ENCODE peak calls at places on chromosomes 13 and 19, in five cellular contexts. U is testis, P is aorta, O is hepatocyte, L is neuronal stem cell. Q is an unnamed sample. For H3K36me3, the result is how much of the 10 kb centered on the place peaks cover.

GRCh38 chr19:39237200-39238184 is 7.3 kb downstream of the IFNL3 start:
- DNase-seq in O (peak), U (no peak), P (no peak), L (no peak), Q (no peak)

GRCh38 chr19:19366691-19367396 is 38.6 kb upstream of the GATAD2A start:
- DNase-seq in L (peak), P (peak), O (peak), U (peak), Q (peak)

GRCh38 chr19:33241530-33242101 is 16.0 kb upstream of the SLC7A10 start:
- DNase-seq in L (no peak), U (no peak), O (peak), P (peak), Q (peak)

GRCh38 chr13:46124531-46124966 is 19.7 kb upstream of the CPB2 start:
- DNase-seq in O (no peak), U (no peak), P (peak), L (no peak), Q (no peak)

GRCh38 chr19:50835785-50836542 is 2.6 kb upstream of the KLK15 start:
- DNase-seq in P (peak), U (peak), O (peak), L (peak), Q (peak)

GRCh38 chr13:40470665-40471064 is 195.8 kb downstream of the FOXO1 start:
- DNase-seq in O (no peak), L (no peak), U (no peak), P (no peak), Q (no peak)

GRCh38 chr13:30196025-30196424 is 111.3 kb downstream of the KATNAL1 start:
- DNase-seq in L (peak), O (no peak), P (no peak), U (no peak), Q (no peak)

GRCh38 chr19:29841559-29842367 is 30.0 kb downstream of the CCNE1 start:
- DNase-seq in P (no peak), O (peak), L (peak), U (no peak), Q (no peak)

GRCh38 chr19:17718988-17719711 is at the start of gene MAP1S:
- DNase-seq in U (peak), P (peak), L (peak), O (peak), Q (peak)

GRCh38 chr19:19937403-19937802 is 36.7 kb downstream of the ZNF93 start:
- DNase-seq in U (no peak), O (no peak), L (no peak), P (no peak), Q (no peak)

GRCh38 chr13:30739646-30740642 is 4.6 kb downstream of the ALOX5AP start:
- DNase-seq in U (no peak), O (no peak), L (no peak), P (no peak), Q (peak)

GRCh38 chr13:52195052-52195837 is 35.8 kb upstream of the NEK3 start:
- DNase-seq in L (no peak), U (peak), O (peak), P (peak), Q (peak)

GRCh38 chr19:3284759-3285646 is 60.5 kb downstream of the CELF5 start:
- DNase-seq in O (peak), L (peak), U (peak), P (no peak), Q (peak)

GRCh38 chr13:65445340-65445739 is 1784.8 kb downstream of the PCDH9 start:
- DNase-seq in O (no peak), P (no peak), L (no peak), U (no peak), Q (no peak)

GRCh38 chr19:37817180-37817911 is 38.0 kb upstream of the ZNF573 start:
- DNase-seq in U (peak), O (peak), L (peak), P (peak), Q (peak)

GRCh38 chr19:46890423-46891170 is 29.8 kb downstream of the ARHGAP35 start:
- DNase-seq in P (no peak), O (peak), U (no peak), L (no peak), Q (peak)

GRCh38 chr19:33804021-33804799 is 7.5 kb downstream of the KCTD15 start:
- DNase-seq in L (no peak), U (peak), P (peak), O (peak), Q (peak)

GRCh38 chr19:11530432-11530831 is 1.5 kb upstream of the ECSIT start:
- DNase-seq in U (peak), P (peak), L (no peak), O (peak), Q (peak)

GRCh38 chr13:71320452-71320851 is 546.6 kb downstream of the DACH1 start:
- DNase-seq in O (peak), L (no peak), U (no peak), P (no peak), Q (no peak)

GRCh38 chr13:59950201-59950730 is 213.5 kb downstream of the DIAPH3 start:
- DNase-seq in O (no peak), L (no peak), P (no peak), U (no peak), Q (no peak)

GRCh38 chr13:52884429-52884828 is 36.0 kb upstream of the PCDH8 start:
- DNase-seq in L (no peak), U (no peak), P (no peak), O (no peak), Q (no peak)

GRCh38 chr19:11375143-11375948 is 880 bp downstream of the SWSAP1 start:
- DNase-seq in P (peak), O (peak), L (no peak), U (peak), Q (no peak)

GRCh38 chr13:70520275-70520674 is 412.0 kb upstream of the KLHL1 start:
- DNase-seq in O (no peak), L (no peak), P (no peak), U (no peak), Q (no peak)

GRCh38 chr13:75881109-75881775 is 245.1 kb downstream of the LMO7 start:
- DNase-seq in L (no peak), U (no peak), P (no peak), O (no peak), Q (peak)

GRCh38 chr13:40064723-40065122 is 409.3 kb downstream of the COG6 start:
- DNase-seq in O (peak), L (no peak), P (peak), U (no peak), Q (no peak)

GRCh38 chr19:2049741-2050348 is 1.2 kb downstream of the MKNK2 start:
- DNase-seq in U (peak), L (no peak), O (peak), P (peak), Q (peak)

GRCh38 chr19:18501351-18501750 is 20.5 kb downstream of the ELL start:
- DNase-seq in L (no peak), O (no peak), U (no peak), P (no peak), Q (no peak)

GRCh38 chr19:34041922-34042521 is 130.3 kb upstream of the LSM14A start:
- DNase-seq in U (peak), O (peak), P (peak), L (peak), Q (peak)

GRCh38 chr19:46471116-46471733 is at the start of gene PNMA8A:
- DNase-seq in P (peak), L (peak), U (peak), O (peak), Q (peak)

GRCh38 chr19:35890113-35890650 is 10.2 kb downstream of the NFKBID start:
- DNase-seq in O (no peak), L (no peak), P (no peak), U (no peak), Q (no peak)

GRCh38 chr19:42343344-42344110 is 18.1 kb downstream of the MEGF8 start:
- DNase-seq in O (peak), P (no peak), U (no peak), L (no peak), Q (no peak)

GRCh38 chr19:46950526-46951235 is 69.0 kb upstream of the NPAS1 start:
- DNase-seq in L (no peak), U (no peak), P (no peak), O (no peak), Q (no peak)

GRCh38 chr19:55146078-55146647 is 2.8 kb downstream of the TNNT1 start:
- DNase-seq in O (no peak), U (no peak), P (no peak), L (no peak), Q (peak)

GRCh38 chr19:41443813-41444455 is 978 bp downstream of the ERICH4 start:
- DNase-seq in L (no peak), P (no peak), U (no peak), O (no peak), Q (no peak)

GRCh38 chr19:33464010-33464732 is 57.4 kb downstream of the PEPD start:
- DNase-seq in U (no peak), O (no peak), L (no peak), P (no peak), Q (no peak)

GRCh38 chr13:111176421-111176820 is 61.3 kb downstream of the ARHGEF7 start:
- DNase-seq in O (no peak), L (no peak), P (no peak), U (no peak), Q (no peak)

GRCh38 chr19:52734340-52734892 is 428 bp downstream of the ZNF611 start:
- DNase-seq in P (no peak), U (peak), L (peak), O (peak), Q (peak)

DNA sequence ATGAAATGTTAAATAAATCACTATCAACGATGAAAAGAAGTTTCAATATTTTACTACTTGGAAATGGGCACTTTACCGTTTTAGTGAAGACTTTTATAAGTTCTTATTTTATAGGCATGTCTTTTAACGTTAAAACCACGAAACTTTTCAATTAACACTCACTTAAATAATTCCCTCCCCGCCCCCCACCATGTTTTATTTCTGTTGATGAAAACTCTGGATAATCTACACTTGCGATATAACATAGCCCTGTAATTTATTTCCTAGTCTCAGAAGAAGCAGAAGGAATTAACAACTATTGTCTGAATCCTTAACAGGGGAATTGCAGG is 343 bp upstream of the ZNF285 start:
- DNase-seq in P (no peak), U (no peak), L (no peak), O (no peak), Q (no peak)
- H3K4me3 ChIP-seq in P (no peak), U (peak), L (no peak), O (peak), Q (peak)

GRCh38 chr13:98888222-98888889 is 89.5 kb downstream of the DOCK9 start:
- DNase-seq in U (no peak), L (no peak), P (no peak), O (no peak), Q (no peak)
- H3K36me3 ChIP-seq in U (under half), L (under half), P (under half), O (under half), Q (under half)

DNA sequence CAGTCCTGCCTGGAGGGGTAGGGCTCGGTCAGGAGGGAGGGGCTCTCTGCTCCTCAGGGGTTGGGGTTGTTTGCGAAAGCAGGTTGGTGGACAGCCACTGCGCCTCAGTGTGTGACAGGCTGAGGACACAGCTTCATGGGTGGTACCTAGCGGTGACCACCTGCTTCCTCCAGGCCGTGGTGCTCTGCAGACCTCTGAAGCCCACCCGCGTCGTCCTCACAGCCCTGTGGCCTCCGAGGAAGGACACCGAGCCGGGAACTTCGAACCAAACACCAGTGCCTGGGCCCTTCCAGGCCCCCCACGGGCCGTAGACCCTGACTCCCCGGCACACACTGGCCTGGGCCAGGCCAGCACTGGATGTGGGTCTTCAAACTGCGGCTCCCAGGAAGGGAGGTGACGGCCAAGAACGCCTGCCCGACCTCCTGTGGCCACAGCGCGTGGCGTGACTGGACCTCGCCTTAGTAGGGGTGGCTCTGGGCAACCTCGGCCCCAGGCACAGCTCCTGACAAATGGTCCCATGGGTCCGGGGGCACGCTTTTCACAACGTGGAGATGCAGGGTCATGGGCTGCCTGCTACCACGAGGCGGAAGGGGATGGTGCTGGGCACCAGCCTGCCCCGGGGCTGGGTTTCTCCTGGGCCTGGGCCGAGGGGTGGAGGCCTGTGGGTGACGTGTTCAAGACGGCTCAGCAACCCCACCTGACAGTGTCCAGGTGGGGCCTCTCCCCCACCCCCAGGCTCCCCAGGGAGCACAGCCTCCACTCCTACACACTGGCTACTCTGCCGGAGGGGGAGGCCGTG is 173.2 kb downstream of the KDM4B start:
- DNase-seq in U (no peak), P (peak), O (no peak), L (no peak), Q (no peak)
- H3K4me3 ChIP-seq in U (no peak), P (no peak), O (no peak), L (peak), Q (no peak)

DNA sequence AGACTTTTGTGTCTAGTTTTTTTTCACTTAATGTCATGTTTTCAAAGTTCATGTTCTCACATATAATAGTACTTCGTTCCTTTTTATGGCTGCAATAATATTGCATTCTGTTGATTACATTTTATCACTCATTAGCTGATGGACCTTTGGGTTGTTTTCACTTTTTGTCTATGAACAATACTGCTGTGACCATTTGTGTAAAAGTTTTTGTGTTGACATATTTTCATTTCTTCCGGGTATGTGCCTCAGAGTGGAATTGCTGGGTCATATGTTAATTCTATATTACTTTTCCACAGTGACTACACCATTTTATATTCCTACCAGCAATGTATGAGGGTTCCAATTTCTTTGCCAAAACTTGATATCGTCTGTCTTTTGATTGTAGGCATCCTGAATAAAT is 85.8 kb upstream of the MLNR start:
- DNase-seq in P (no peak), L (no peak), U (no peak), O (no peak), Q (no peak)
- H3K36me3 ChIP-seq in P (under half), L (under half), U (under half), O (under half), Q (half or more)

Q was measured in adipocyte.